ENCODE peak calls at places on chromosomes 4 and X, in eight cellular contexts. G is activated gamma-delta T cell; A is stimulated activated naive CD8-positive, alpha-beta T cell treated with anti-CD3 and anti-CD28 coated beads, Interleukin-15, amount 100 ng/mL, for 72 hours; X is stimulated activated CD4-positive, alpha-beta T cell treated with anti-CD3 and anti-CD28 coated beads, Interleukin-2, amount 100 ng/mL, for 48 hours; N is AG04450; B is NCI-H1092; D is fibroblast of pulmonary artery; I is NCI-H1930. J is an unnamed sample.

GRCh38 chr4:114017120-114017917 is 37.9 kb upstream of the ARSJ start:
- DNase-seq in G (no peak), A (no peak), X (no peak), N (no peak), B (no peak), D (no peak), I (no peak), J (no peak)

GRCh38 chrX:43068639-43069038 is 290.7 kb upstream of the PPP1R2C start:
- DNase-seq in G (no peak), A (no peak), X (no peak), N (no peak), B (no peak), D (no peak), I (no peak), J (no peak)

GRCh38 chr4:7960790-7961655 is 21.4 kb upstream of the AFAP1 start:
- DNase-seq in G (no peak), A (peak), X (peak), N (peak), B (no peak), D (peak), I (no peak), J (no peak)

GRCh38 chr4:124867551-124867950 is 155.0 kb upstream of the ANKRD50 start:
- DNase-seq in G (no peak), A (no peak), X (no peak), N (no peak), B (no peak), D (peak), I (no peak), J (no peak)

GRCh38 chrX:41334866-41335589 is 1.1 kb downstream of the DDX3X start:
- DNase-seq in G (peak), A (peak), X (peak), N (no peak), B (no peak), D (peak), I (no peak), J (no peak)

GRCh38 chr4:74768857-74769525 is 25.3 kb downstream of the BTC start:
- DNase-seq in G (no peak), A (no peak), X (no peak), N (no peak), B (no peak), D (peak), I (no peak), J (no peak)

GRCh38 chrX:10195425-10195824 is 38.6 kb downstream of the CLCN4 start:
- DNase-seq in G (no peak), A (no peak), X (no peak), N (no peak), B (no peak), D (no peak), I (no peak), J (no peak)

GRCh38 chr4:183284965-183285364 is 35.1 kb downstream of the CLDN22 start:
- DNase-seq in G (no peak), A (no peak), X (no peak), N (peak), B (no peak), D (no peak), I (no peak), J (no peak)

GRCh38 chrX:152989292-152989658 is 4.6 kb downstream of the PNMA5 start:
- DNase-seq in G (no peak), A (no peak), X (no peak), N (no peak), B (no peak), D (peak), I (no peak), J (no peak)

GRCh38 chr4:23006756-23007155 is 314.0 kb downstream of the GBA3 start:
- DNase-seq in G (no peak), A (no peak), X (no peak), N (no peak), B (no peak), D (peak), I (no peak), J (no peak)

GRCh38 chrX:74449322-74449936 is 28.1 kb downstream of the SLC16A2 start:
- DNase-seq in G (no peak), A (no peak), X (no peak), N (no peak), B (no peak), D (no peak), I (no peak), J (no peak)

GRCh38 chr4:158538176-158538575 is 16.5 kb downstream of the RXFP1 start:
- DNase-seq in G (no peak), A (no peak), X (no peak), N (no peak), B (no peak), D (peak), I (no peak), J (no peak)

J was measured in substantia nigra.